ENCODE peak calls at places on chromosome 5, in nine cellular contexts. D, M, N, V, T, A, G, J and O are unnamed samples.
A peak's percentile ranks its signal among the peaks of the same experiment; 100 is the strongest.

GRCh38 chr5:154478224-154478565 is at the start of gene HAND1:
- DNase-seq in D (no peak), M (peak; percentile 46), N (no peak), V (no peak), T (no peak), A (no peak), G (no peak), J (peak; percentile 10), O (no peak)

GRCh38 chr5:179188636-179189035 is 128.5 kb downstream of the ZNF354C start:
- DNase-seq in D (no peak), M (no peak), N (no peak), V (no peak), T (no peak), A (no peak), G (no peak), J (no peak), O (no peak)

GRCh38 chr5:104184264-104184663 is 621.7 kb upstream of the NUDT12 start:
- DNase-seq in D (no peak), M (no peak), N (no peak), V (no peak), T (no peak), A (no peak), G (no peak), J (no peak), O (no peak)

GRCh38 chr5:956941-957729 is 51.5 kb upstream of the NKD2 start:
- DNase-seq in D (no peak), M (no peak), N (peak; percentile 24), V (no peak), T (no peak), A (no peak), G (no peak), J (no peak), O (no peak)

GRCh38 chr5:118692811-118693342 is 295.5 kb downstream of the DTWD2 start:
- DNase-seq in D (no peak), M (no peak), N (no peak), V (no peak), T (no peak), A (no peak), G (no peak), J (peak; percentile 1), O (no peak)

GRCh38 chr5:114716955-114717354 is 355.1 kb downstream of the KCNN2 start:
- DNase-seq in D (no peak), M (no peak), N (no peak), V (no peak), T (no peak), A (no peak), G (no peak), J (no peak), O (no peak)

GRCh38 chr5:62375627-62376026 is 28.1 kb downstream of the DIMT1 start:
- DNase-seq in D (no peak), M (no peak), N (no peak), V (no peak), T (no peak), A (no peak), G (no peak), J (no peak), O (no peak)

GRCh38 chr5:178240772-178241171 is 8.2 kb upstream of the PHYKPL start:
- DNase-seq in D (no peak), M (no peak), N (no peak), V (no peak), T (no peak), A (no peak), G (no peak), J (no peak), O (peak; percentile 43)

GRCh38 chr5:133225671-133226152 is 173.9 kb downstream of the HSPA4 start:
- DNase-seq in D (no peak), M (peak; percentile 95), N (no peak), V (no peak), T (no peak), A (no peak), G (no peak), J (no peak), O (no peak)

GRCh38 chr5:52010430-52010829 is 627.2 kb downstream of the ISL1 start:
- DNase-seq in D (no peak), M (no peak), N (no peak), V (no peak), T (no peak), A (no peak), G (no peak), J (peak; percentile 78), O (no peak)

GRCh38 chr5:69367697-69368279 is 1.5 kb downstream of the AK6 start:
- DNase-seq in D (no peak), M (no peak), N (no peak), V (no peak), T (no peak), A (no peak), G (no peak), J (no peak), O (no peak)

GRCh38 chr5:110512266-110512665 is 214.2 kb downstream of the TMEM232 start:
- DNase-seq in D (no peak), M (no peak), N (no peak), V (no peak), T (no peak), A (no peak), G (no peak), J (no peak), O (no peak)

GRCh38 chr5:20000416-20000815 is 12.4 kb upstream of the CDH18 start:
- DNase-seq in D (no peak), M (no peak), N (no peak), V (no peak), T (no peak), A (no peak), G (no peak), J (no peak), O (no peak)

GRCh38 chr5:175354961-175355360 is 89.0 kb downstream of the DRD1 start:
- DNase-seq in D (no peak), M (no peak), N (no peak), V (no peak), T (no peak), A (no peak), G (no peak), J (no peak), O (no peak)

GRCh38 chr5:150307617-150308426 is 5.1 kb upstream of the ARSI start:
- DNase-seq in D (no peak), M (no peak), N (no peak), V (no peak), T (no peak), A (no peak), G (no peak), J (no peak), O (no peak)

GRCh38 chr5:82160948-82161347 is 117.2 kb downstream of the RPS23 start:
- DNase-seq in D (peak; percentile 25), M (no peak), N (no peak), V (no peak), T (no peak), A (no peak), G (no peak), J (no peak), O (no peak)

GRCh38 chr5:96597441-96598020 is 64.6 kb upstream of the CAST start:
- DNase-seq in D (no peak), M (no peak), N (no peak), V (no peak), T (no peak), A (no peak), G (no peak), J (no peak), O (no peak)

GRCh38 chr5:38466444-38467189 is 89.8 kb downstream of the LIFR start:
- DNase-seq in D (peak; percentile 55), M (no peak), N (no peak), V (no peak), T (no peak), A (peak; percentile 64), G (no peak), J (no peak), O (no peak)

GRCh38 chr5:166722939-166723338 is 1568.5 kb upstream of the WWC1 start:
- DNase-seq in D (no peak), M (no peak), N (no peak), V (no peak), T (no peak), A (no peak), G (no peak), J (no peak), O (peak; percentile 2)